ENCODE peak calls at places on chromosomes 4 and X, in six cellular contexts. One of them, this sample, is unnamed.

GRCh38 chr4:76905521-76905920 is 7.6 kb upstream of the SOWAHB start:
- DNase-seq in HepG2: no peak
- DNase-seq in GM12878: no peak
- DNase-seq in A549: no peak
- DNase-seq in K562: no peak
- DNase-seq in endothelial cell of umbilical vein: no peak
- DNase-seq in this sample: no peak

GRCh38 chrX:21528076-21528475 is 130.1 kb downstream of the KLHL34 start:
- DNase-seq in HepG2: no peak
- DNase-seq in GM12878: no peak
- DNase-seq in A549: no peak
- DNase-seq in K562: no peak
- DNase-seq in endothelial cell of umbilical vein: peak
- DNase-seq in this sample: no peak

GRCh38 chr4:78480286-78480685 is 71.3 kb upstream of the ANXA3 start:
- DNase-seq in HepG2: no peak
- DNase-seq in GM12878: no peak
- DNase-seq in A549: no peak
- DNase-seq in K562: no peak
- DNase-seq in endothelial cell of umbilical vein: no peak
- DNase-seq in this sample: no peak

GRCh38 chrX:138034136-138034535 is 468.2 kb downstream of the ZIC3 start:
- DNase-seq in HepG2: no peak
- DNase-seq in GM12878: no peak
- DNase-seq in A549: peak
- DNase-seq in K562: peak
- DNase-seq in endothelial cell of umbilical vein: no peak
- DNase-seq in this sample: peak

GRCh38 chr4:131248314-131248713 is 1900.8 kb upstream of the PCDH10 start:
- DNase-seq in HepG2: no peak
- DNase-seq in GM12878: no peak
- DNase-seq in A549: no peak
- DNase-seq in K562: no peak
- DNase-seq in endothelial cell of umbilical vein: no peak
- DNase-seq in this sample: no peak

GRCh38 chr4:188854451-188854850 is 715.2 kb downstream of the TRIML1 start:
- DNase-seq in HepG2: no peak
- DNase-seq in GM12878: no peak
- DNase-seq in A549: no peak
- DNase-seq in K562: no peak
- DNase-seq in endothelial cell of umbilical vein: no peak
- DNase-seq in this sample: no peak

GRCh38 chr4:8891255-8891645 is 19.6 kb upstream of the HMX1 start:
- DNase-seq in HepG2: no peak
- DNase-seq in GM12878: no peak
- DNase-seq in A549: no peak
- DNase-seq in K562: no peak
- DNase-seq in endothelial cell of umbilical vein: no peak
- DNase-seq in this sample: no peak

GRCh38 chrX:65894138-65894537 is 145.7 kb downstream of the VSIG4 start:
- DNase-seq in HepG2: no peak
- DNase-seq in GM12878: no peak
- DNase-seq in A549: no peak
- DNase-seq in K562: no peak
- DNase-seq in endothelial cell of umbilical vein: no peak
- DNase-seq in this sample: no peak

GRCh38 chrX:51760657-51761056 is 17.4 kb downstream of the GSPT2 start:
- DNase-seq in HepG2: no peak
- DNase-seq in GM12878: no peak
- DNase-seq in A549: no peak
- DNase-seq in K562: no peak
- DNase-seq in endothelial cell of umbilical vein: no peak
- DNase-seq in this sample: no peak

GRCh38 chr4:130043796-130044195 is 947.8 kb downstream of the C4orf33 start:
- DNase-seq in HepG2: no peak
- DNase-seq in GM12878: no peak
- DNase-seq in A549: peak
- DNase-seq in K562: no peak
- DNase-seq in endothelial cell of umbilical vein: peak
- DNase-seq in this sample: no peak

GRCh38 chr4:1543976-1544375 is 137.7 kb upstream of the NKX1-1 start:
- DNase-seq in HepG2: no peak
- DNase-seq in GM12878: no peak
- DNase-seq in A549: no peak
- DNase-seq in K562: no peak
- DNase-seq in endothelial cell of umbilical vein: no peak
- DNase-seq in this sample: no peak
- TF ChIP-seq MYC in HepG2: no peak
- TF ChIP-seq MYC in GM12878: no peak
- TF ChIP-seq MYC in A549: no peak
- TF ChIP-seq MYC in K562: no peak
- TF ChIP-seq MYC in endothelial cell of umbilical vein: no peak
- TF ChIP-seq MYC in this sample: no peak

GRCh38 chrX:2539586-2539985 is 38.8 kb upstream of the DHRSX start:
- DNase-seq in HepG2: no peak
- DNase-seq in GM12878: no peak
- DNase-seq in A549: no peak
- DNase-seq in K562: no peak
- DNase-seq in endothelial cell of umbilical vein: no peak
- DNase-seq in this sample: no peak
- TF ChIP-seq MYC in HepG2: no peak
- TF ChIP-seq MYC in GM12878: no peak
- TF ChIP-seq MYC in A549: no peak
- TF ChIP-seq MYC in K562: no peak
- TF ChIP-seq MYC in endothelial cell of umbilical vein: no peak
- TF ChIP-seq MYC in this sample: no peak

GRCh38 chr4:47891928-47892327 is 22.5 kb downstream of the NFXL1 start:
- DNase-seq in HepG2: no peak
- DNase-seq in GM12878: no peak
- DNase-seq in A549: no peak
- DNase-seq in K562: no peak
- DNase-seq in endothelial cell of umbilical vein: no peak
- DNase-seq in this sample: no peak
- TF ChIP-seq MYC in HepG2: no peak
- TF ChIP-seq MYC in GM12878: no peak
- TF ChIP-seq MYC in A549: no peak
- TF ChIP-seq MYC in K562: no peak
- TF ChIP-seq MYC in endothelial cell of umbilical vein: no peak
- TF ChIP-seq MYC in this sample: no peak

GRCh38 chr4:84481077-84481878 is 17.8 kb downstream of the NKX6-1 start:
- DNase-seq in HepG2: no peak
- DNase-seq in GM12878: no peak
- DNase-seq in A549: no peak
- DNase-seq in K562: no peak
- DNase-seq in endothelial cell of umbilical vein: no peak
- DNase-seq in this sample: no peak

GRCh38 chr4:84484274-84484673 is 14.8 kb downstream of the NKX6-1 start:
- DNase-seq in HepG2: no peak
- DNase-seq in GM12878: no peak
- DNase-seq in A549: no peak
- DNase-seq in K562: no peak
- DNase-seq in endothelial cell of umbilical vein: no peak
- DNase-seq in this sample: no peak

GRCh38 chr4:84481879-84482245 is 17.2 kb downstream of the NKX6-1 start:
- DNase-seq in HepG2: no peak
- DNase-seq in GM12878: no peak
- DNase-seq in A549: no peak
- DNase-seq in K562: no peak
- DNase-seq in endothelial cell of umbilical vein: no peak
- DNase-seq in this sample: no peak

GRCh38 chr4:84482564-84483563 is 16.2 kb downstream of the NKX6-1 start:
- DNase-seq in HepG2: no peak
- DNase-seq in GM12878: no peak
- DNase-seq in A549: no peak
- DNase-seq in K562: no peak
- DNase-seq in endothelial cell of umbilical vein: no peak
- DNase-seq in this sample: no peak

DNA sequence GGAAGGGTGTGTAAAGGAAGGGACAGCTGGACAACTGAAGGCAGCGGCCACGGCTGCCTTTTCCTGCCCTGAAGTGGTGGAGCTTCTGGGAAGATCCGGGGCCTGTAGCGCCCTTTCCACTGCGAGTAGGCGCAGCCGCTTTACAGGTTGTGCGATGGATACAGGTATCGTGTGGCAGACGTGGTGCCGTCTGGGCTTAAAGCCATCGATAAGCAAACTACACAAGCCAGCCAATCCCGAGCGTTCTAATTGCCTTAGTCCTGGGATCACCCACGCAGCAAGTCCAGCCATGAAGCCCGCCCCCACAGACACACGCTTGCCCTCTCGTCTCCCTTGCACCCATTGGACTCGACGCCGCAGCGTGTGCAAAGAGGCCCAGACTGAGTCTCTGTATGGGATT is 15.4 kb downstream of the NKX6-1 start:
- DNase-seq in HepG2: no peak
- DNase-seq in GM12878: no peak
- DNase-seq in A549: no peak
- DNase-seq in K562: no peak
- DNase-seq in endothelial cell of umbilical vein: no peak
- DNase-seq in this sample: no peak
- TF ChIP-seq MYC in HepG2: no peak
- TF ChIP-seq MYC in GM12878: no peak
- TF ChIP-seq MYC in A549: no peak
- TF ChIP-seq MYC in K562: no peak
- TF ChIP-seq MYC in endothelial cell of umbilical vein: no peak
- TF ChIP-seq MYC in this sample: no peak

GRCh38 chr4:108193891-108194672 is 25.4 kb upstream of the LEF1 start:
- DNase-seq in HepG2: no peak
- DNase-seq in GM12878: no peak
- DNase-seq in A549: no peak
- DNase-seq in K562: no peak
- DNase-seq in endothelial cell of umbilical vein: no peak
- DNase-seq in this sample: no peak
- TF ChIP-seq MYC in HepG2: no peak
- TF ChIP-seq MYC in GM12878: no peak
- TF ChIP-seq MYC in A549: no peak
- TF ChIP-seq MYC in K562: no peak
- TF ChIP-seq MYC in endothelial cell of umbilical vein: no peak
- TF ChIP-seq MYC in this sample: no peak

DNA sequence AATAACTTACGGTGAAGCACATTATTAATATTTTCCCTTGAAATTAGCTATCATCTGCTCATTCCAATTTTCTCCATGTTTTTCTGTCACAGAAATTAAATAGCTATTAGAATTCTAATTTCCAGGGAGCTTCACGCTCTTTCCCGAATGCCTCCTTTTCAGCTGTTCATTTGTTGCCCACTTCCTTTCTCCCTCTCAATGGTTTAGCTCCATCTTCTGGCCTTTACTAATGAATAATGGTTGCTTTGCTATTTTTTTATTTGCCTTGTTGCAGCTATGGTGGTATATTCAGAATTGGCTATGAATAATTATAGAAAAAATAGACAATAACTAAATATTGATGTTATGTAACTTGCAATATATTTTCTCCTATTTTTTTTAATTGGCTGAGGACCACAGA is 70.5 kb downstream of the GRIA2 start:
- DNase-seq in HepG2: no peak
- DNase-seq in GM12878: no peak
- DNase-seq in A549: no peak
- DNase-seq in K562: no peak
- DNase-seq in endothelial cell of umbilical vein: no peak
- DNase-seq in this sample: no peak
- TF ChIP-seq MYC in HepG2: no peak
- TF ChIP-seq MYC in GM12878: no peak
- TF ChIP-seq MYC in A549: no peak
- TF ChIP-seq MYC in K562: no peak
- TF ChIP-seq MYC in endothelial cell of umbilical vein: no peak
- TF ChIP-seq MYC in this sample: no peak

DNA sequence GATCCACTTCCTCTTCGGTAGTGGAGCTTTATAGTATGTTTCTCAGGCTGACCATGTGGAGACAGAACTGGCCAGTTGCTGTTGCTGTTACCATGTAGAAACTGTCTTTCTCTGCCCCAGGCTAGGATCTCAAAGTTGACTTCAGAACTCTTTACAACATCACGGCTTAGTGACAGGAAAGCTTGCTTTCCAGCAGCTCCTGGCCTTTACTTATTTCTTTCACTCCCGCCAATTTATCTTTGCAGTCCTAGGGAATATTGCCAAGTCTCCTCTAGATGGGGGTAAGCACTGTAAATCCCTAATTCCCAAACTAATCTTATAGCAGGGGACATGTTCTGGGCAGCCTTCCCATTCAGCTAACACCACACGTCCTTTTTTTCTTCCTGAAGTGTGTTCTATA is 631.6 kb downstream of the SPRY1 start:
- DNase-seq in HepG2: no peak
- DNase-seq in GM12878: no peak
- DNase-seq in A549: no peak
- DNase-seq in K562: no peak
- DNase-seq in endothelial cell of umbilical vein: no peak
- DNase-seq in this sample: no peak
- TF ChIP-seq MYC in HepG2: no peak
- TF ChIP-seq MYC in GM12878: no peak
- TF ChIP-seq MYC in A549: no peak
- TF ChIP-seq MYC in K562: no peak
- TF ChIP-seq MYC in endothelial cell of umbilical vein: no peak
- TF ChIP-seq MYC in this sample: no peak

This sample was measured in NB4.